ENCODE peak calls at places on chromosomes 12 and 14, in eight cellular contexts. One of them, this sample, is unnamed.
A peak's percentile ranks its signal among the peaks of the same experiment; 100 is the strongest.

GRCh38 chr12:2582631-2583616 is 211.8 kb upstream of the FKBP4 start:
- DNase-seq in endothelial cell: peak; percentile 82
- DNase-seq in fibroblast of mammary gland: peak; percentile 44
- DNase-seq in psoas muscle: peak; percentile 77
- DNase-seq in cardiac fibroblast: peak; percentile 61
- DNase-seq in aorta: peak; percentile 76
- DNase-seq in pons: peak; percentile 7
- DNase-seq in foreskin melanocyte: peak; percentile 11
- DNase-seq in this sample: peak; percentile 76

GRCh38 chr12:25052191-25053020 is 103.5 kb upstream of the BCAT1 start:
- DNase-seq in endothelial cell: no peak
- DNase-seq in fibroblast of mammary gland: no peak
- DNase-seq in psoas muscle: no peak
- DNase-seq in cardiac fibroblast: peak; percentile 5
- DNase-seq in aorta: peak; percentile 51
- DNase-seq in pons: peak; percentile 87
- DNase-seq in foreskin melanocyte: no peak
- DNase-seq in this sample: no peak

GRCh38 chr14:20343855-20344205 is 395 bp downstream of the PARP2 start:
- DNase-seq in endothelial cell: no peak
- DNase-seq in fibroblast of mammary gland: peak; percentile 54
- DNase-seq in psoas muscle: no peak
- DNase-seq in cardiac fibroblast: peak; percentile 26
- DNase-seq in aorta: no peak
- DNase-seq in pons: no peak
- DNase-seq in foreskin melanocyte: no peak
- DNase-seq in this sample: no peak

GRCh38 chr12:130788515-130788914 is 50.5 kb downstream of the STX2 start:
- DNase-seq in endothelial cell: no peak
- DNase-seq in fibroblast of mammary gland: no peak
- DNase-seq in psoas muscle: no peak
- DNase-seq in cardiac fibroblast: no peak
- DNase-seq in aorta: no peak
- DNase-seq in pons: no peak
- DNase-seq in foreskin melanocyte: no peak
- DNase-seq in this sample: no peak

GRCh38 chr12:75613981-75614380 is 102.6 kb upstream of the KRR1 start:
- DNase-seq in endothelial cell: no peak
- DNase-seq in fibroblast of mammary gland: peak; percentile 24
- DNase-seq in psoas muscle: no peak
- DNase-seq in cardiac fibroblast: peak; percentile 16
- DNase-seq in aorta: no peak
- DNase-seq in pons: no peak
- DNase-seq in foreskin melanocyte: no peak
- DNase-seq in this sample: no peak

GRCh38 chr12:5723071-5723470 is 222.0 kb downstream of the ANO2 start:
- DNase-seq in endothelial cell: no peak
- DNase-seq in fibroblast of mammary gland: no peak
- DNase-seq in psoas muscle: no peak
- DNase-seq in cardiac fibroblast: no peak
- DNase-seq in aorta: no peak
- DNase-seq in pons: no peak
- DNase-seq in foreskin melanocyte: no peak
- DNase-seq in this sample: no peak

GRCh38 chr12:103880299-103881142 is 39.5 kb upstream of the NT5DC3 start:
- DNase-seq in endothelial cell: peak; percentile 30
- DNase-seq in fibroblast of mammary gland: no peak
- DNase-seq in psoas muscle: no peak
- DNase-seq in cardiac fibroblast: no peak
- DNase-seq in aorta: no peak
- DNase-seq in pons: no peak
- DNase-seq in foreskin melanocyte: no peak
- DNase-seq in this sample: no peak

GRCh38 chr12:69059465-69060457 is 126.8 kb upstream of the CPM start:
- DNase-seq in endothelial cell: no peak
- DNase-seq in fibroblast of mammary gland: peak; percentile 97
- DNase-seq in psoas muscle: no peak
- DNase-seq in cardiac fibroblast: peak; percentile 52
- DNase-seq in aorta: no peak
- DNase-seq in pons: no peak
- DNase-seq in foreskin melanocyte: no peak
- DNase-seq in this sample: no peak

GRCh38 chr14:101780390-101780789 is 18.9 kb downstream of the PPP2R5C start:
- DNase-seq in endothelial cell: no peak
- DNase-seq in fibroblast of mammary gland: no peak
- DNase-seq in psoas muscle: no peak
- DNase-seq in cardiac fibroblast: no peak
- DNase-seq in aorta: no peak
- DNase-seq in pons: no peak
- DNase-seq in foreskin melanocyte: no peak
- DNase-seq in this sample: no peak

GRCh38 chr14:32224731-32225377 is 21.8 kb upstream of the RNU6-8 start:
- DNase-seq in endothelial cell: peak; percentile 9
- DNase-seq in fibroblast of mammary gland: peak; percentile 87
- DNase-seq in psoas muscle: peak; percentile 55
- DNase-seq in cardiac fibroblast: peak; percentile 33
- DNase-seq in aorta: peak; percentile 52
- DNase-seq in pons: peak; percentile 57
- DNase-seq in foreskin melanocyte: peak; percentile 32
- DNase-seq in this sample: no peak

GRCh38 chr14:33163109-33163508 is 224.4 kb downstream of the NPAS3 start:
- DNase-seq in endothelial cell: no peak
- DNase-seq in fibroblast of mammary gland: no peak
- DNase-seq in psoas muscle: no peak
- DNase-seq in cardiac fibroblast: no peak
- DNase-seq in aorta: no peak
- DNase-seq in pons: no peak
- DNase-seq in foreskin melanocyte: no peak
- DNase-seq in this sample: no peak